ENCODE peak calls at places on chromosome 1, in nine cellular contexts. A, I, F, Q, L, O, J, T and X are unnamed samples. For H3K4me1, the result is how much of the 10 kb centered on the place peaks cover.

GRCh38 chr1:9280015-9280860 is 12.5 kb upstream of the SPSB1 start:
- DNase-seq in J (peak), L (peak), O (no peak), T (no peak), F (peak), I (no peak), Q (no peak), A (no peak), X (peak)

GRCh38 chr1:17617787-17618557 is 78.5 kb downstream of the ARHGEF10L start:
- DNase-seq in L (no peak), Q (peak), A (no peak), O (no peak), I (peak), F (peak), T (no peak), J (peak), X (no peak)

GRCh38 chr1:243742814-243743213 is 107.2 kb downstream of the AKT3 start:
- DNase-seq in F (peak), I (no peak), T (no peak), Q (no peak), A (no peak), J (no peak), L (no peak), O (no peak), X (no peak)

GRCh38 chr1:186188736-186189135 is 186.3 kb downstream of the TPR start:
- DNase-seq in T (no peak), F (peak), I (no peak), A (no peak), L (no peak), Q (no peak), J (no peak), O (no peak), X (no peak)

GRCh38 chr1:42170779-42171621 is 6.5 kb upstream of the GUCA2A start:
- DNase-seq in A (no peak), F (no peak), J (no peak), Q (no peak), T (no peak), I (no peak), O (no peak), L (no peak), X (no peak)

GRCh38 chr1:85692730-85693314 is 15.4 kb downstream of the ZNHIT6 start:
- DNase-seq in Q (no peak), I (no peak), F (peak), L (no peak), T (no peak), O (no peak), J (no peak), A (no peak), X (peak)

GRCh38 chr1:15402809-15403450 is 6.8 kb upstream of the EFHD2 start:
- DNase-seq in Q (no peak), I (no peak), T (no peak), J (no peak), A (no peak), O (no peak), F (no peak), L (no peak), X (no peak)

GRCh38 chr1:50681931-50682330 is 258.7 kb upstream of the DMRTA2 start:
- DNase-seq in F (no peak), A (no peak), Q (no peak), I (no peak), J (no peak), L (no peak), T (no peak), O (no peak), X (no peak)

GRCh38 chr1:237891979-237892378 is 1.3 kb upstream of the ZP4 start:
- DNase-seq in A (no peak), Q (no peak), F (no peak), O (no peak), J (no peak), L (no peak), I (no peak), T (no peak), X (no peak)

GRCh38 chr1:226485192-226485591 is 63.4 kb upstream of the STUM start:
- DNase-seq in I (no peak), L (peak), F (no peak), T (no peak), A (no peak), Q (no peak), O (no peak), J (no peak), X (no peak)

GRCh38 chr1:56495538-56495937 is 83.8 kb downstream of the PLPP3 start:
- DNase-seq in J (no peak), L (no peak), T (no peak), A (no peak), I (no peak), O (no peak), Q (no peak), F (no peak), X (no peak)

GRCh38 chr1:168845083-168845650 is 116.2 kb upstream of the DPT start:
- DNase-seq in O (no peak), L (peak), T (no peak), F (no peak), Q (no peak), I (no peak), J (no peak), A (no peak), X (no peak)

GRCh38 chr1:26278303-26278702 is 1.6 kb upstream of the SH3BGRL3 start:
- DNase-seq in O (no peak), T (no peak), Q (peak), A (no peak), I (no peak), L (peak), F (peak), J (peak), X (peak)

GRCh38 chr1:26277261-26277661 is 2.6 kb upstream of the SH3BGRL3 start:
- DNase-seq in J (no peak), I (no peak), O (no peak), T (no peak), F (no peak), Q (no peak), L (peak), A (peak), X (no peak)

GRCh38 chr1:26278835-26279597 is 870 bp upstream of the SH3BGRL3 start:
- DNase-seq in Q (no peak), L (peak), A (peak), I (no peak), J (peak), T (no peak), F (peak), O (no peak), X (peak)

GRCh38 chr1:26276432-26276838 is 3.5 kb upstream of the SH3BGRL3 start:
- DNase-seq in J (no peak), F (no peak), A (no peak), O (no peak), I (no peak), Q (no peak), L (no peak), T (no peak), X (no peak)

GRCh38 chr1:26277719-26278118 is 2.2 kb upstream of the SH3BGRL3 start:
- DNase-seq in I (no peak), F (no peak), Q (no peak), L (no peak), O (no peak), J (no peak), A (no peak), T (no peak), X (no peak)
- H3K4me1 ChIP-seq in I (half or more), F (half or more), Q (half or more), L (under half), O (under half), J (under half), A (half or more), T (half or more), X (half or more)

DNA sequence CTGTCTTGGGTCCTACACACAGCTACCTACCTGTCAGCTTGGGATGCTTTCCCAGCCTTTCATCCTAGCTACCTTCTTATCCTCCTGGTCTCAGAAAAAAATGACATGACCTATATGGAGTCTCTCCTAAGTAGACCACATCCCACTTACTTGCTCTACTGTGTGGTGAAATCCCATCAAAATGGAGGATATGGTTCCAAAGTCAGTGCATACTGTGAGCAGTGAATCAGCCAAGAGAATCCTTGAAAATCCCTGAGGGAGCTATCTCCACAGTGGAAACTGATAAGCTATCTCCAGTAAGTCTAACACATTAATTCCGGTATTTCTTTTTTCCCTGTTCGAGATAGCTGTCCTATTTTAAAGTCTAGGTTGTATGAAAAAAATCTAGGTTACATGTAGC is 189.7 kb downstream of the FGGY start:
- DNase-seq in Q (no peak), A (no peak), I (no peak), F (no peak), J (no peak), T (no peak), L (no peak), O (no peak), X (no peak)
- H3K4me1 ChIP-seq in Q (under half), A (under half), I (under half), F (under half), J (under half), T (under half), L (under half), O (under half), X (under half)

GRCh38 chr1:26546375-26546774 is 16.8 kb downstream of the RPS6KA1 start:
- DNase-seq in J (no peak), T (no peak), Q (no peak), I (no peak), L (no peak), A (no peak), O (no peak), F (no peak), X (no peak)
- H3K4me1 ChIP-seq in J (under half), T (under half), Q (under half), I (under half), L (under half), A (under half), O (under half), F (under half), X (under half)

GRCh38 chr1:208178091-208178529 is 66.1 kb downstream of the PLXNA2 start:
- DNase-seq in F (no peak), I (no peak), A (peak), L (peak), Q (no peak), T (no peak), J (peak), O (no peak), X (peak)
- H3K4me1 ChIP-seq in F (under half), I (half or more), A (half or more), L (under half), Q (under half), T (under half), J (under half), O (under half), X (half or more)

GRCh38 chr1:214515544-214516433 is 35.6 kb downstream of the PTPN14 start:
- DNase-seq in I (no peak), A (no peak), T (no peak), L (no peak), Q (no peak), O (no peak), J (no peak), F (peak), X (no peak)
- H3K4me1 ChIP-seq in I (under half), A (under half), T (under half), L (under half), Q (under half), O (under half), J (under half), F (under half), X (half or more)

GRCh38 chr1:207812778-207813512 is 61.1 kb downstream of the CD46 start:
- DNase-seq in A (no peak), J (no peak), O (no peak), I (no peak), F (no peak), T (no peak), L (no peak), Q (no peak), X (no peak)

GRCh38 chr1:207813946-207814345 is 62.1 kb downstream of the CD46 start:
- DNase-seq in J (no peak), A (no peak), L (no peak), F (no peak), T (no peak), Q (no peak), O (no peak), I (no peak), X (no peak)

GRCh38 chr1:207811920-207812720 is 60.3 kb downstream of the CD46 start:
- DNase-seq in A (peak), F (peak), T (no peak), Q (peak), L (no peak), J (no peak), O (peak), I (no peak), X (no peak)

GRCh38 chr1:207814469-207814868 is 62.6 kb downstream of the CD46 start:
- DNase-seq in F (no peak), Q (no peak), J (no peak), T (no peak), I (no peak), A (no peak), L (no peak), O (no peak), X (no peak)

DNA sequence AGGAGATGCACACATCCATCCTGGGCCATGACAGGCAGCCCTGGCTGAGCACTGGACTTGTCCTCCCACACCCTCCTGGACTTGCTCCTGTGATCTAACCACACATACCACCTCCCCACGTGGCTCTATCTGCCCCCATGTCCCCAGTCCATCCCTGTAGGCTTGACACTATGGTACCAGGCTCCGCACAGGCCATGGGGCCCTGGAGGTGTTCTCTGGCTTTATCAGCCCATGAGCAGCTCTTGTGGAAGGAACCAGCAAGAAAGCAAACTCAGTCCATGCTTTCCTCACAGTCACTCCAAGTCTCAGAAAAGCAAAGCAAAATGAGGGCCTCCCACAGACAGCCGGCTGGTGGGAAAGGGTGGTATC is 61.6 kb downstream of the CD46 start:
- DNase-seq in O (no peak), F (no peak), Q (no peak), J (no peak), I (no peak), A (no peak), T (no peak), L (no peak), X (no peak)
- H3K4me1 ChIP-seq in O (under half), F (under half), Q (half or more), J (under half), I (half or more), A (half or more), T (under half), L (under half), X (under half)

GRCh38 chr1:12618661-12619395 is 818 bp upstream of the DHRS3 start:
- DNase-seq in O (no peak), I (peak), A (peak), J (peak), T (no peak), Q (peak), L (peak), F (peak), X (peak)

GRCh38 chr1:12619396-12620141 is 1.6 kb upstream of the DHRS3 start:
- DNase-seq in Q (peak), T (no peak), O (peak), J (peak), A (peak), L (peak), F (peak), I (peak), X (peak)

GRCh38 chr1:12616709-12617373 is 1.2 kb downstream of the DHRS3 start:
- DNase-seq in T (no peak), Q (no peak), A (peak), L (no peak), I (peak), J (peak), F (no peak), O (no peak), X (no peak)

GRCh38 chr1:12617511-12617900 is 504 bp downstream of the DHRS3 start:
- DNase-seq in F (no peak), T (no peak), J (peak), L (peak), A (peak), Q (no peak), O (no peak), I (no peak), X (no peak)

DNA sequence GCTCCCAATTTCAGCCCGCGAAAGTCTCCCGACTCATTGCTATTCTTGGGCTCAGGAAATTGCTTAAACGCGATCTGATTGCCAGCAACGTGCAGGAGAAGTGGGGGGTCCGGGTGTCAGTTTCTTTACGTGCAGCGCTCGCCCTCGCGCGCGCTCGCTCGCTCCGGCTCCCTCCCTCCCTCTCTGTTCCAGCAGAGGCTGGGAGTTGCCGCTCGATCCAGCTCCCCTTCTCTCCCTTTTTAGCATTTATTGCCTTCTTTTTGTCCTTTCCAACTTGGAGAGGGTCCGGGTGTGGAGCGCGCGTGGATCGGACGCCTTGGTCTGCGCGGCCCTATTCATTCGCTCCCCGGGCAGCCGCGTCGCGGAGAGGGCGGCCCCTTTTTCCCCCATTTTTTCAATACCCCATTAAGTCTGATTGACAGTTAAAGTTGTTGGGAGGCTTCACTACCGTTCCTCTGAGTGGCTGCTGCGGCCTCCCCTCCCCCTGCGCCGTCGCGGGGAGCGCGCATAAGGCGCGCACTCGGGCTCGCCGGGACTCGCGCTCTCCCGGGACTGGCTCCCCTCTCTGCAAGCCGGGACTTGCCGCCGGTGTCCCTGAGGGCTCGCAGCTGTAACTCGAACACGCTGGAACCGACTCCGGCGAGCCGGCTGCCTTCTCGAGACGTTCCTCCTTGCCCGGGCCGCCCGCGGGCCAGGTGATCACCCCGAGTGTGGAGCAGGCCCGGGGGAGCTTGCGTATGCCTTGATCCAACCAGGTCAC is at the start of gene DHRS3:
- DNase-seq in J (peak), L (peak), Q (peak), A (peak), O (peak), F (peak), I (peak), T (no peak), X (peak)
- H3K4me1 ChIP-seq in J (under half), L (under half), Q (half or more), A (half or more), O (under half), F (under half), I (half or more), T (under half), X (under half)

DNA sequence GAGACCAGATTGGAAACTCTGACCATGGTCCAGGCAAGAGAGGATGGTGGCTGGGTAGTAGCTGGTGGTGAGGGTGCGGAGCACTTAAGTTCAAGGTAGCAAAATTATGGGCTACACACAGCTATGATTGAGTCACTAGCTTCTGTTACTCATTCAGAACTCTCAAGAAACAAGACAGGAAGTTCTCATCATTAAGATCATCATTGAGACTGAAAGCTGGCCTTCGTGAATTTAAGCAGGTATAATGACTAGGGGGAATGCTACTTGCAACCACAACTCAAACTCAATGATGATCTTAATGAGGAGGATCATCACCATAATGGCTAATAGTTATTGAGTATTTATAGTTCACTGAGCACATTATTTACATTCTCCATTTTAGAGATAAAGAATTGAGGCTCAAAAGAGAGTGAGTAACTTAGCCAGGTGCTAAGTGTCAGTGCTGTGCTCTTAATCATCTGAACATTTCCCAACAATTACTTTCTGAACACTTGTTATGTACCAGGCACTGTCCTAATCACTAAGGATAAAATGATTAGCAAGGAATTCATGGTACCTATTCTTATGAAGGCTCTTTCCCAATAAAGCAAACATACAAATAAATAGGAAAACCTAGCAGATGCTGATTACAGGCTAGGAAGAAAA is 286.3 kb upstream of the C1orf105 start:
- DNase-seq in O (no peak), Q (no peak), L (no peak), J (no peak), T (no peak), I (no peak), A (no peak), F (no peak), X (no peak)
- H3K4me1 ChIP-seq in O (under half), Q (under half), L (under half), J (under half), T (under half), I (under half), A (under half), F (under half), X (under half)